ENCODE peak calls at places on chromosomes 3 and 15, in eight cellular contexts. F, H, P, W, D, K, Y and E are unnamed samples.

GRCh38 chr15:92524161-92524560 is 130.5 kb downstream of the ST8SIA2 start:
- DNase-seq in P (no peak), D (no peak), K (no peak), F (no peak), W (no peak), Y (no peak), H (no peak), E (no peak)

GRCh38 chr3:89032331-89033063 is 74.9 kb upstream of the EPHA3 start:
- DNase-seq in F (no peak), W (no peak), H (no peak), Y (no peak), D (peak), P (no peak), K (no peak), E (no peak)

GRCh38 chr3:65672876-65673815 is 365.6 kb downstream of the MAGI1 start:
- DNase-seq in D (peak), F (peak), K (no peak), P (peak), H (peak), W (peak), Y (peak), E (no peak)

GRCh38 chr15:91924842-91925495 is 71.5 kb downstream of the SLCO3A1 start:
- DNase-seq in P (no peak), K (no peak), H (no peak), D (no peak), W (no peak), F (no peak), Y (no peak), E (no peak)

GRCh38 chr3:197312431-197312830 is 14.0 kb upstream of the DLG1 start:
- DNase-seq in H (no peak), F (no peak), Y (no peak), P (no peak), K (no peak), W (no peak), D (no peak), E (no peak)

GRCh38 chr3:146177072-146177936 is 16.3 kb upstream of the PLOD2 start:
- DNase-seq in K (no peak), P (no peak), W (no peak), D (no peak), Y (no peak), H (no peak), F (peak), E (no peak)

GRCh38 chr3:197428117-197428761 is 127.5 kb downstream of the BDH1 start:
- DNase-seq in H (no peak), D (peak), Y (peak), K (no peak), F (no peak), W (peak), P (peak), E (no peak)

GRCh38 chr3:52845691-52846426 is 11.0 kb upstream of the MUSTN1 start:
- DNase-seq in D (no peak), W (peak), H (no peak), Y (no peak), K (no peak), F (no peak), P (no peak), E (no peak)

GRCh38 chr3:34016925-34017592 is 218.6 kb downstream of the PDCD6IP start:
- DNase-seq in F (no peak), Y (no peak), H (no peak), K (no peak), D (no peak), P (no peak), W (no peak), E (no peak)

GRCh38 chr15:41637086-41637485 is 23.1 kb upstream of the MGA start:
- DNase-seq in F (no peak), D (no peak), P (no peak), Y (no peak), K (no peak), W (no peak), H (no peak), E (no peak)

GRCh38 chr3:49456417-49456816 is 13.7 kb upstream of the DAG1 start:
- DNase-seq in H (no peak), P (no peak), W (no peak), F (no peak), Y (peak), K (no peak), D (no peak), E (no peak)

GRCh38 chr3:99013077-99013476 is 111.6 kb upstream of the DCBLD2 start:
- DNase-seq in F (no peak), Y (no peak), D (no peak), H (no peak), W (no peak), K (no peak), P (no peak), E (no peak)

GRCh38 chr15:80977627-80978036 is 12.0 kb downstream of the MESD start:
- DNase-seq in Y (peak), D (peak), P (peak), F (peak), K (peak), W (peak), H (no peak), E (no peak)

GRCh38 chr3:142117052-142117451 is 32.3 kb downstream of the TFDP2 start:
- DNase-seq in H (no peak), W (no peak), F (no peak), K (no peak), D (peak), P (no peak), Y (peak), E (no peak)

GRCh38 chr3:9949626-9950025 is 2.6 kb downstream of the PRRT3 start:
- DNase-seq in P (no peak), F (no peak), W (no peak), H (no peak), K (no peak), D (no peak), Y (no peak), E (peak)

GRCh38 chr3:131233900-131234667 is 147.5 kb upstream of the NUDT16 start:
- DNase-seq in F (no peak), K (no peak), H (no peak), W (no peak), P (no peak), Y (no peak), D (no peak), E (no peak)

GRCh38 chr3:131232711-131233267 is 148.8 kb upstream of the NUDT16 start:
- DNase-seq in Y (no peak), F (no peak), D (no peak), K (no peak), H (no peak), P (no peak), W (no peak), E (no peak)

GRCh38 chr3:131228522-131228921 is 153.1 kb upstream of the NUDT16 start:
- DNase-seq in K (no peak), F (no peak), Y (no peak), D (no peak), W (peak), P (no peak), H (no peak), E (no peak)

GRCh38 chr3:131231710-131232348 is 149.7 kb upstream of the NUDT16 start:
- DNase-seq in H (no peak), P (peak), F (no peak), D (no peak), K (no peak), Y (peak), W (peak), E (no peak)
- TF ChIP-seq CTCF in H (no peak), P (no peak), F (no peak), D (no peak), K (peak), Y (peak), W (peak), E (peak)

GRCh38 chr15:89003865-89004725 is 84.2 kb upstream of the ABHD2 start:
- DNase-seq in K (no peak), P (peak), D (no peak), F (no peak), Y (no peak), W (peak), H (no peak), E (no peak)
- TF ChIP-seq CTCF in K (peak), P (peak), D (no peak), F (peak), Y (peak), W (peak), H (peak), E (peak)

GRCh38 chr15:70892912-70893560 is 410 bp downstream of the LRRC49 start:
- DNase-seq in D (peak), H (no peak), W (no peak), Y (peak), P (peak), K (no peak), F (no peak), E (no peak)
- TF ChIP-seq CTCF in D (no peak), H (peak), W (peak), Y (peak), P (peak), K (peak), F (peak), E (peak)

GRCh38 chr15:29651476-29652072 is 170.7 kb downstream of the TJP1 start:
- DNase-seq in H (no peak), F (no peak), W (no peak), Y (no peak), D (no peak), P (no peak), K (no peak), E (no peak)

GRCh38 chr15:29652595-29652994 is 169.7 kb downstream of the TJP1 start:
- DNase-seq in D (no peak), H (no peak), P (no peak), W (no peak), F (no peak), K (no peak), Y (no peak), E (no peak)

DNA sequence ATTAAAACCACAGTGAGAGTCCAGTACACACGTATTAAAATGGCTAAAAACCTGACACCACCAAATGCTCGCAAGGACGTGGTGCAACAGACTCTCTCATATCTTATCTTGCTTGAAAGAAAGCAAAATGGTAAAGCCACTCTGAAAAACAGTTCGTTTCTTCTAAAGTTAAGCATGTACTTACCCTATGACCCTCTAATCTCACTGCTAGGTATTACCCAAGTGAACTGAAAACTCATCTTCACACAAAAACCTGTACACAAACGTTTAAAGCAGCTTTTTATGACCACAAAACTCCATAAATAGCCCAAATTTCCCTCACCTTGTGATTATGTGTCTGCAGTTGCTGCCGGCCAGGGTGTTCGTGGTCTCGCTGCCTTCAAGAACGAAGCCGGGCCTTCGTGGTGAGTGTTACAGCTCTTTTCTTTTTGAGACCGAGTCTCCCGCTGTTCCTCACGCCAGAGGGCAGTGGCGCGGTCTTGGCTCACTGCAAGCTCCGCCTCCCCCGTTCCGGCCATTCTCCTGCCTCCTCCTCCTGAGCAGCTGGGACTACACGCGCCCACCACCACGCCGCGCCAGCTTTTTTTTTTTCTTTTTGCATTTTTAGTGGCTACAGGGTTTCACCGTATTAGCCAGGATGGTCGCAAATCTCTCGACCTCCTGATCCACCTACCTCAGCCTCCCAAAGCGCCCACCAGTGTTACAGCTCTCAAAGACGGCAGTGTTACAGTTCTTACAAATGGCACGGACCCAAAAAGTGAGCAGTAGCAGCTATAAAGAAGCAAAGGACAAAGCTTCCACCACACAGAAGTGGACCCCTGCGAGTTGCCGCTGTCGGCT is 165.4 kb downstream of the TJP1 start:
- DNase-seq in H (peak), F (no peak), K (no peak), D (no peak), P (peak), Y (no peak), W (peak), E (no peak)
- TF ChIP-seq CTCF in H (peak), F (no peak), K (peak), D (no peak), P (peak), Y (no peak), W (no peak), E (peak)

GRCh38 chr3:196147116-196147515 is 64.1 kb downstream of the ZDHHC19 start:
- DNase-seq in P (no peak), W (no peak), K (no peak), H (no peak), F (no peak), Y (no peak), D (no peak), E (no peak)
- TF ChIP-seq CTCF in P (no peak), W (no peak), K (no peak), H (no peak), F (no peak), Y (no peak), D (no peak), E (no peak)

GRCh38 chr3:23948761-23949160 is 3.7 kb downstream of the NR1D2 start:
- DNase-seq in H (no peak), Y (peak), K (no peak), W (no peak), D (no peak), F (no peak), P (no peak), E (no peak)

GRCh38 chr3:23944007-23944760 is 902 bp upstream of the NR1D2 start:
- DNase-seq in K (no peak), F (no peak), W (no peak), H (no peak), P (no peak), D (no peak), Y (no peak), E (no peak)

GRCh38 chr3:23945653-23945902 is 492 bp downstream of the NR1D2 start:
- DNase-seq in Y (no peak), F (no peak), K (no peak), W (no peak), P (no peak), D (no peak), H (no peak), E (no peak)

GRCh38 chr3:23944861-23945652 is at the start of gene NR1D2:
- DNase-seq in W (peak), K (peak), D (peak), Y (peak), P (peak), F (peak), H (peak), E (no peak)

DNA sequence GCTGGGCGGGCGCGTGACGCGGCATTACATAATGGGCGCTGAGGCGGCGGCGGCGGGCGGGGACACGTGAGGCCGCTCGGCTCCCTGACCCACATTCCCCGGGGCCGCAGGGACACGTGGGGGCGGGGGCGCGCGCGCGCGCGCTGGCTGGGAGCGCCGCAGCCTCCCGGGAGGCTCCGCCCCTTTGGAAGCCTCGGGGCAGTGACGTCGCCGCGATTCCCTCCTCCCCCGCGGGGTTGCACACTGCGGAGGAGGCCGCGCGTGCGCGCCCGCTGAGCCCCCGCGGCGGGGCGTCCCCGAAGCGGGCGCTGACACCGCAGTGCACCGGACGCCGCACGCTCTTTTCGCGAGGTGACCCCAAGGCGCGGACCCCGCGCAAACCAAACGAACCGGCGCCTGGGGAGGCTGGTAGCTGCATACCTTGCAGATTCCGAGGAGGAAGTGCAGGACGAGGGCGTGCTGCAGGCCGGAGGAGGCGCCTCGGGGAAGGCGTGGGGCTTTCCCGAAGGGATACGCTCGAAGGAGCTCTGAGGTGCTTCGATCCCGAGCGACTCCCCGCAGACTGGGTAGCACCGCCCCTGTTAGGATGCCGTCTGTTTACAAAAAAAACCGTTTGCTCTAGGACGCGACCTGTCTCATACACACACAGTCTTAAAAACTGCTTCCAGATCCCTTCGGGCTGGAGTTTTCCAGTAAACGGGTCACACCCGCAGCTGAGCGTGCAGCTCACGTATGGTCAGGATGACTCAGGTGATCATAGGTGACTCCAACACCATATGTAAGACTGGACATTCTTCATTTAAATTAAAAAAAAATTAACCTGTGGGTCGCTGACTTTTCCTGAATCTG is 1.0 kb downstream of the NR1D2 start:
- DNase-seq in Y (peak), W (peak), F (peak), D (peak), P (peak), K (peak), H (peak), E (peak)
- TF ChIP-seq CTCF in Y (no peak), W (no peak), F (no peak), D (no peak), P (no peak), K (no peak), H (no peak), E (peak)

DNA sequence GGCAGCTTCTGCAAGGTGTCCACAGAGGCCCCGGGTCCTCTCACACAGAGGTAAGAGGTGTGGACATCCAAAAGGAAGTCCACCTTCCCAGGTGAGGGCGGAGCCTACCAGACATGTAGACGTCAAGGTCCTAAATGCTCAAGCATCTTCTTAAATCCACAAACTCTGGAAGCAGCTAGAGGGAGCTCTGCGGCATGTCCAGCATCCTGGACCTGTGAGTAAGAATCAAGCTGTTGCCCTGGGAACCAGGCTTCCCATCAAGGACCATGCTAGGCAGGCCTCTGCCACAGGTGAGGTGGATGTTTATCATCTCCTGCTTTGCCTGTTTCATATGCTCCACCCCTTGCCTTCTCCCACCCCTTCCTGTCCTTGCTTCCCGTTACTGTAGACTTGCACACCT is 368.2 kb downstream of the GABRG3 start:
- DNase-seq in D (no peak), Y (no peak), F (no peak), K (no peak), P (no peak), W (peak), H (no peak), E (no peak)
- TF ChIP-seq CTCF in D (no peak), Y (no peak), F (no peak), K (no peak), P (no peak), W (no peak), H (no peak), E (no peak)

DNA sequence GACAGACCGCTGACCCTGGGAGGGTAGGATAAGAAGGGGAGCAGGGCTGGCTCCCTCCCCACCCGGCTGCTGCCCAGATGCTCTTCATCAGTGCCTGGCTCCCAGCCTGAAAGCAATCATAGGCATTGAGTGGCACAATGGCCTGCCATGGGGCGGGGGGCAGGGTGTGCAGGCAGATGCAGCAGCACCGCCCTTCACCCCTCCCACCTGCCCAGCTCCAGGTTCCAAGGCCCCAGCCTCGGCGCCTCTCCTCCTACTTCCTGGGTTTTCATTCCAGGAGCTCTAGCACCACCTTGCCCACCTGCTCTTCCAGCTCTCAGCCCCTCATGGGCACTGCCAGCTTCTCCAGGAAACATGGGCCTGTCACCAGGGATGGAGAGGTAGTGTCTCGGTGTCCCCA is 101.7 kb downstream of the MEGF11 start:
- DNase-seq in Y (no peak), K (no peak), D (peak), W (peak), P (peak), F (no peak), H (no peak), E (no peak)
- TF ChIP-seq CTCF in Y (no peak), K (no peak), D (no peak), W (peak), P (peak), F (no peak), H (no peak), E (no peak)